ENCODE peak calls at places on chromosome 17, in seven cellular contexts. One of them, this sample, is unnamed.
A peak's percentile ranks its signal among the peaks of the same experiment; 100 is the strongest.

GRCh38 chr17:5715478-5715877 is 131.2 kb upstream of the NLRP1 start:
- DNase-seq in A549: no peak
- DNase-seq in transverse colon: no peak
- DNase-seq in CD4-positive, CD25-positive, alpha-beta regulatory T cell: no peak
- DNase-seq in spleen: no peak
- DNase-seq in cardiac muscle cell: no peak
- DNase-seq in left ventricle myocardium inferior: no peak
- DNase-seq in this sample: no peak

GRCh38 chr17:3558603-3559269 is 1.1 kb upstream of the TRPV3 start:
- DNase-seq in CD4-positive, CD25-positive, alpha-beta regulatory T cell: peak; percentile 84
- DNase-seq in transverse colon: peak; percentile 85
- DNase-seq in spleen: peak; percentile 88
- DNase-seq in A549: no peak
- DNase-seq in cardiac muscle cell: peak; percentile 43
- DNase-seq in left ventricle myocardium inferior: no peak
- DNase-seq in this sample: peak; percentile 43

GRCh38 chr17:50949128-50950001 is 83.2 kb upstream of the TOB1 start:
- DNase-seq in spleen: no peak
- DNase-seq in left ventricle myocardium inferior: no peak
- DNase-seq in cardiac muscle cell: no peak
- DNase-seq in transverse colon: no peak
- DNase-seq in A549: no peak
- DNase-seq in CD4-positive, CD25-positive, alpha-beta regulatory T cell: no peak
- DNase-seq in this sample: no peak

GRCh38 chr17:75819723-75820410 is 24.3 kb downstream of the UNC13D start:
- DNase-seq in A549: no peak
- DNase-seq in CD4-positive, CD25-positive, alpha-beta regulatory T cell: no peak
- DNase-seq in transverse colon: no peak
- DNase-seq in left ventricle myocardium inferior: no peak
- DNase-seq in spleen: no peak
- DNase-seq in cardiac muscle cell: no peak
- DNase-seq in this sample: no peak

GRCh38 chr17:83189013-83189672 is 109.7 kb downstream of the METRNL start:
- DNase-seq in CD4-positive, CD25-positive, alpha-beta regulatory T cell: no peak
- DNase-seq in spleen: peak; percentile 64
- DNase-seq in left ventricle myocardium inferior: no peak
- DNase-seq in cardiac muscle cell: no peak
- DNase-seq in A549: no peak
- DNase-seq in transverse colon: no peak
- DNase-seq in this sample: no peak

GRCh38 chr17:62995377-62995885 is 29.4 kb downstream of the TANC2 start:
- DNase-seq in cardiac muscle cell: peak; percentile 70
- DNase-seq in transverse colon: peak; percentile 29
- DNase-seq in CD4-positive, CD25-positive, alpha-beta regulatory T cell: peak; percentile 49
- DNase-seq in A549: peak; percentile 40
- DNase-seq in left ventricle myocardium inferior: no peak
- DNase-seq in spleen: no peak
- DNase-seq in this sample: no peak

GRCh38 chr17:35022536-35023063 is 40.9 kb downstream of the RFFL start:
- DNase-seq in spleen: peak; percentile 94
- DNase-seq in A549: peak; percentile 74
- DNase-seq in transverse colon: peak; percentile 59
- DNase-seq in cardiac muscle cell: peak; percentile 84
- DNase-seq in left ventricle myocardium inferior: peak; percentile 68
- DNase-seq in CD4-positive, CD25-positive, alpha-beta regulatory T cell: peak; percentile 91
- DNase-seq in this sample: peak; percentile 62

GRCh38 chr17:80006339-80006720 is 29.3 kb downstream of the TBC1D16 start:
- DNase-seq in CD4-positive, CD25-positive, alpha-beta regulatory T cell: no peak
- DNase-seq in A549: no peak
- DNase-seq in cardiac muscle cell: no peak
- DNase-seq in transverse colon: no peak
- DNase-seq in spleen: no peak
- DNase-seq in left ventricle myocardium inferior: no peak
- DNase-seq in this sample: no peak

GRCh38 chr17:19376799-19377198 is 1.5 kb upstream of the MAPK7 start:
- DNase-seq in cardiac muscle cell: no peak
- DNase-seq in spleen: no peak
- DNase-seq in CD4-positive, CD25-positive, alpha-beta regulatory T cell: peak; percentile 44
- DNase-seq in left ventricle myocardium inferior: no peak
- DNase-seq in transverse colon: no peak
- DNase-seq in A549: no peak
- DNase-seq in this sample: no peak

GRCh38 chr17:82296511-82297279 is 20.7 kb downstream of the CD7 start:
- DNase-seq in transverse colon: no peak
- DNase-seq in CD4-positive, CD25-positive, alpha-beta regulatory T cell: peak; percentile 38
- DNase-seq in left ventricle myocardium inferior: no peak
- DNase-seq in A549: no peak
- DNase-seq in cardiac muscle cell: no peak
- DNase-seq in spleen: no peak
- DNase-seq in this sample: no peak

GRCh38 chr17:1435326-1435725 is 20.7 kb downstream of the CRK start:
- DNase-seq in cardiac muscle cell: no peak
- DNase-seq in transverse colon: no peak
- DNase-seq in left ventricle myocardium inferior: no peak
- DNase-seq in A549: no peak
- DNase-seq in spleen: no peak
- DNase-seq in CD4-positive, CD25-positive, alpha-beta regulatory T cell: no peak
- DNase-seq in this sample: no peak

GRCh38 chr17:9645858-9646555 is 690 bp downstream of the USP43 start:
- DNase-seq in CD4-positive, CD25-positive, alpha-beta regulatory T cell: peak; percentile 16
- DNase-seq in transverse colon: peak; percentile 76
- DNase-seq in cardiac muscle cell: peak; percentile 11
- DNase-seq in A549: peak; percentile 56
- DNase-seq in left ventricle myocardium inferior: peak; percentile 24
- DNase-seq in spleen: peak; percentile 75
- DNase-seq in this sample: no peak

GRCh38 chr17:82272495-82273326 is 789 bp downstream of the CSNK1D start:
- DNase-seq in spleen: peak; percentile 92
- DNase-seq in left ventricle myocardium inferior: peak; percentile 56
- DNase-seq in CD4-positive, CD25-positive, alpha-beta regulatory T cell: peak; percentile 44
- DNase-seq in transverse colon: peak; percentile 58
- DNase-seq in cardiac muscle cell: no peak
- DNase-seq in A549: peak; percentile 59
- DNase-seq in this sample: peak; percentile 23

GRCh38 chr17:81020767-81021497 is 14.0 kb upstream of the BAIAP2 start:
- DNase-seq in cardiac muscle cell: peak; percentile 38
- DNase-seq in left ventricle myocardium inferior: peak; percentile 74
- DNase-seq in transverse colon: peak; percentile 80
- DNase-seq in A549: no peak
- DNase-seq in spleen: peak; percentile 73
- DNase-seq in CD4-positive, CD25-positive, alpha-beta regulatory T cell: no peak
- DNase-seq in this sample: no peak

GRCh38 chr17:45973099-45973838 is 25.8 kb upstream of the STH start:
- DNase-seq in transverse colon: peak; percentile 53
- DNase-seq in CD4-positive, CD25-positive, alpha-beta regulatory T cell: no peak
- DNase-seq in left ventricle myocardium inferior: peak; percentile 63
- DNase-seq in A549: no peak
- DNase-seq in cardiac muscle cell: no peak
- DNase-seq in spleen: peak; percentile 56
- DNase-seq in this sample: no peak

GRCh38 chr17:82924214-82924613 is 84.4 kb upstream of the ZNF750 start:
- DNase-seq in cardiac muscle cell: no peak
- DNase-seq in spleen: peak; percentile 10
- DNase-seq in left ventricle myocardium inferior: no peak
- DNase-seq in transverse colon: no peak
- DNase-seq in A549: no peak
- DNase-seq in CD4-positive, CD25-positive, alpha-beta regulatory T cell: no peak
- DNase-seq in this sample: no peak

GRCh38 chr17:32958418-32958817 is 30.5 kb downstream of the TMEM98 start:
- DNase-seq in A549: no peak
- DNase-seq in CD4-positive, CD25-positive, alpha-beta regulatory T cell: no peak
- DNase-seq in left ventricle myocardium inferior: no peak
- DNase-seq in spleen: no peak
- DNase-seq in transverse colon: no peak
- DNase-seq in cardiac muscle cell: no peak
- DNase-seq in this sample: no peak

GRCh38 chr17:82959990-82960418 is 119.4 kb upstream of the METRNL start:
- DNase-seq in transverse colon: no peak
- DNase-seq in left ventricle myocardium inferior: peak; percentile 13
- DNase-seq in A549: no peak
- DNase-seq in cardiac muscle cell: no peak
- DNase-seq in CD4-positive, CD25-positive, alpha-beta regulatory T cell: no peak
- DNase-seq in spleen: peak; percentile 45
- DNase-seq in this sample: no peak

GRCh38 chr17:82679586-82680465 is 18.7 kb downstream of the RAB40B start:
- DNase-seq in spleen: no peak
- DNase-seq in A549: no peak
- DNase-seq in cardiac muscle cell: no peak
- DNase-seq in transverse colon: peak; percentile 68
- DNase-seq in CD4-positive, CD25-positive, alpha-beta regulatory T cell: no peak
- DNase-seq in left ventricle myocardium inferior: no peak
- DNase-seq in this sample: no peak

GRCh38 chr17:1024076-1024475 is 27.1 kb downstream of the TIMM22 start:
- DNase-seq in cardiac muscle cell: no peak
- DNase-seq in left ventricle myocardium inferior: no peak
- DNase-seq in spleen: no peak
- DNase-seq in CD4-positive, CD25-positive, alpha-beta regulatory T cell: no peak
- DNase-seq in transverse colon: no peak
- DNase-seq in A549: no peak
- DNase-seq in this sample: no peak

GRCh38 chr17:1495265-1495664 is 2.8 kb upstream of the MYO1C start:
- DNase-seq in cardiac muscle cell: no peak
- DNase-seq in transverse colon: no peak
- DNase-seq in CD4-positive, CD25-positive, alpha-beta regulatory T cell: no peak
- DNase-seq in spleen: no peak
- DNase-seq in A549: no peak
- DNase-seq in left ventricle myocardium inferior: peak; percentile 70
- DNase-seq in this sample: no peak

GRCh38 chr17:61338000-61338864 is 61.4 kb upstream of the TBX2 start:
- DNase-seq in spleen: no peak
- DNase-seq in transverse colon: no peak
- DNase-seq in left ventricle myocardium inferior: no peak
- DNase-seq in cardiac muscle cell: peak; percentile 77
- DNase-seq in CD4-positive, CD25-positive, alpha-beta regulatory T cell: no peak
- DNase-seq in A549: peak; percentile 65
- DNase-seq in this sample: no peak

GRCh38 chr17:61337247-61337812 is 62.3 kb upstream of the TBX2 start:
- DNase-seq in cardiac muscle cell: no peak
- DNase-seq in A549: no peak
- DNase-seq in CD4-positive, CD25-positive, alpha-beta regulatory T cell: no peak
- DNase-seq in left ventricle myocardium inferior: no peak
- DNase-seq in spleen: no peak
- DNase-seq in transverse colon: no peak
- DNase-seq in this sample: no peak

GRCh38 chr17:61340431-61340830 is 59.2 kb upstream of the TBX2 start:
- DNase-seq in left ventricle myocardium inferior: no peak
- DNase-seq in spleen: no peak
- DNase-seq in transverse colon: no peak
- DNase-seq in cardiac muscle cell: no peak
- DNase-seq in CD4-positive, CD25-positive, alpha-beta regulatory T cell: no peak
- DNase-seq in A549: no peak
- DNase-seq in this sample: no peak

GRCh38 chr17:61335845-61336655 is 63.6 kb upstream of the TBX2 start:
- DNase-seq in spleen: no peak
- DNase-seq in CD4-positive, CD25-positive, alpha-beta regulatory T cell: no peak
- DNase-seq in transverse colon: no peak
- DNase-seq in left ventricle myocardium inferior: no peak
- DNase-seq in cardiac muscle cell: no peak
- DNase-seq in A549: no peak
- DNase-seq in this sample: no peak

GRCh38 chr17:61338874-61339478 is 60.7 kb upstream of the TBX2 start:
- DNase-seq in A549: no peak
- DNase-seq in cardiac muscle cell: peak; percentile 49
- DNase-seq in left ventricle myocardium inferior: no peak
- DNase-seq in CD4-positive, CD25-positive, alpha-beta regulatory T cell: no peak
- DNase-seq in spleen: no peak
- DNase-seq in transverse colon: no peak
- DNase-seq in this sample: no peak
- H3K4me1 ChIP-seq in A549: peaks cover 48% of the 10 kb centered on the region
- H3K4me1 ChIP-seq in cardiac muscle cell: peaks cover 32% of the 10 kb centered on the region
- H3K4me1 ChIP-seq in left ventricle myocardium inferior: peaks cover 43% of the 10 kb centered on the region
- H3K4me1 ChIP-seq in CD4-positive, CD25-positive, alpha-beta regulatory T cell: no peaks in the 10 kb centered on the region
- H3K4me1 ChIP-seq in spleen: peaks cover 7% of the 10 kb centered on the region
- H3K4me1 ChIP-seq in transverse colon: no peaks in the 10 kb centered on the region
- H3K4me1 ChIP-seq in this sample: no peaks in the 10 kb centered on the region

GRCh38 chr17:59743842-59744241 is 36.4 kb downstream of the VMP1 start:
- DNase-seq in left ventricle myocardium inferior: no peak
- DNase-seq in CD4-positive, CD25-positive, alpha-beta regulatory T cell: no peak
- DNase-seq in cardiac muscle cell: no peak
- DNase-seq in transverse colon: no peak
- DNase-seq in spleen: no peak
- DNase-seq in A549: no peak
- DNase-seq in this sample: no peak
- H3K4me3 ChIP-seq in left ventricle myocardium inferior: no peak overlapping the region
- H3K4me3 ChIP-seq in CD4-positive, CD25-positive, alpha-beta regulatory T cell: no peak overlapping the region
- H3K4me3 ChIP-seq in cardiac muscle cell: no peak overlapping the region
- H3K4me3 ChIP-seq in transverse colon: no peak overlapping the region
- H3K4me3 ChIP-seq in spleen: no peak overlapping the region
- H3K4me3 ChIP-seq in A549: no peak overlapping the region
- H3K4me3 ChIP-seq in this sample: no peak overlapping the region

GRCh38 chr17:52740006-52740405 is 581.5 kb upstream of the CA10 start:
- DNase-seq in left ventricle myocardium inferior: no peak
- DNase-seq in A549: no peak
- DNase-seq in CD4-positive, CD25-positive, alpha-beta regulatory T cell: no peak
- DNase-seq in spleen: no peak
- DNase-seq in cardiac muscle cell: no peak
- DNase-seq in transverse colon: no peak
- DNase-seq in this sample: no peak

GRCh38 chr17:52744179-52744578 is 585.7 kb upstream of the CA10 start:
- DNase-seq in CD4-positive, CD25-positive, alpha-beta regulatory T cell: no peak
- DNase-seq in spleen: no peak
- DNase-seq in A549: no peak
- DNase-seq in left ventricle myocardium inferior: no peak
- DNase-seq in transverse colon: no peak
- DNase-seq in cardiac muscle cell: no peak
- DNase-seq in this sample: no peak
- H3K4me1 ChIP-seq in CD4-positive, CD25-positive, alpha-beta regulatory T cell: no peaks in the 10 kb centered on the region
- H3K4me1 ChIP-seq in spleen: no peaks in the 10 kb centered on the region
- H3K4me1 ChIP-seq in A549: no peaks in the 10 kb centered on the region
- H3K4me1 ChIP-seq in left ventricle myocardium inferior: no peaks in the 10 kb centered on the region
- H3K4me1 ChIP-seq in transverse colon: no peaks in the 10 kb centered on the region
- H3K4me1 ChIP-seq in cardiac muscle cell: no peaks in the 10 kb centered on the region
- H3K4me1 ChIP-seq in this sample: no peaks in the 10 kb centered on the region

GRCh38 chr17:30291571-30292489 is at the start of gene BLMH:
- DNase-seq in spleen: peak; percentile 94
- DNase-seq in left ventricle myocardium inferior: peak; percentile 86
- DNase-seq in cardiac muscle cell: peak; percentile 91
- DNase-seq in CD4-positive, CD25-positive, alpha-beta regulatory T cell: peak; percentile 85
- DNase-seq in A549: peak; percentile 80
- DNase-seq in transverse colon: peak; percentile 84
- DNase-seq in this sample: peak; percentile 86

GRCh38 chr17:30290696-30291570 is 811 bp downstream of the BLMH start:
- DNase-seq in CD4-positive, CD25-positive, alpha-beta regulatory T cell: peak; percentile 46
- DNase-seq in spleen: peak; percentile 81
- DNase-seq in transverse colon: peak; percentile 58
- DNase-seq in A549: peak; percentile 74
- DNase-seq in left ventricle myocardium inferior: peak; percentile 29
- DNase-seq in cardiac muscle cell: peak; percentile 45
- DNase-seq in this sample: peak; percentile 4

GRCh38 chr17:30296499-30297038 is 4.8 kb upstream of the BLMH start:
- DNase-seq in left ventricle myocardium inferior: no peak
- DNase-seq in cardiac muscle cell: no peak
- DNase-seq in CD4-positive, CD25-positive, alpha-beta regulatory T cell: no peak
- DNase-seq in A549: no peak
- DNase-seq in transverse colon: no peak
- DNase-seq in spleen: no peak
- DNase-seq in this sample: no peak

GRCh38 chr17:30290077-30290476 is 1.7 kb downstream of the BLMH start:
- DNase-seq in spleen: no peak
- DNase-seq in cardiac muscle cell: no peak
- DNase-seq in CD4-positive, CD25-positive, alpha-beta regulatory T cell: no peak
- DNase-seq in transverse colon: no peak
- DNase-seq in A549: no peak
- DNase-seq in left ventricle myocardium inferior: no peak
- DNase-seq in this sample: no peak

GRCh38 chr17:30292490-30292858 is 730 bp upstream of the BLMH start:
- DNase-seq in CD4-positive, CD25-positive, alpha-beta regulatory T cell: no peak
- DNase-seq in spleen: no peak
- DNase-seq in cardiac muscle cell: no peak
- DNase-seq in A549: no peak
- DNase-seq in left ventricle myocardium inferior: no peak
- DNase-seq in transverse colon: no peak
- DNase-seq in this sample: no peak
- H3K4me3 ChIP-seq in CD4-positive, CD25-positive, alpha-beta regulatory T cell: peak overlapping the region; percentile 77
- H3K4me3 ChIP-seq in spleen: peak overlapping the region; percentile 97
- H3K4me3 ChIP-seq in cardiac muscle cell: peak overlapping the region; percentile 100
- H3K4me3 ChIP-seq in A549: peak overlapping the region; percentile 80
- H3K4me3 ChIP-seq in left ventricle myocardium inferior: peak overlapping the region; percentile 99
- H3K4me3 ChIP-seq in transverse colon: peak overlapping the region; percentile 87
- H3K4me3 ChIP-seq in this sample: peak overlapping the region; percentile 74